ENCODE peak calls at places on chromosome 6, in nine cellular contexts. V, I, Y, M, P, S, X, L and H are unnamed samples.

GRCh38 chr6:3377536-3378397 is 79.1 kb downstream of the SLC22A23 start:
- DNase-seq in V (no peak), I (peak; percentile 63), Y (peak; percentile 81), M (no peak), P (peak; percentile 26), S (no peak), X (no peak), L (no peak), H (no peak)

GRCh38 chr6:2029130-2029794 is 216.1 kb downstream of the GMDS start:
- DNase-seq in V (no peak), I (no peak), Y (peak; percentile 70), M (no peak), P (no peak), S (no peak), X (no peak), L (no peak), H (no peak)

GRCh38 chr6:160883999-160884398 is 107.6 kb upstream of the MAP3K4 start:
- DNase-seq in V (no peak), I (no peak), Y (no peak), M (no peak), P (no peak), S (no peak), X (no peak), L (no peak), H (no peak)

GRCh38 chr6:51515052-51515402 is 572.4 kb downstream of the PKHD1 start:
- DNase-seq in V (no peak), I (no peak), Y (peak; percentile 19), M (no peak), P (no peak), S (no peak), X (no peak), L (no peak), H (no peak)

GRCh38 chr6:74899416-74899815 is 306.4 kb downstream of the COL12A1 start:
- DNase-seq in V (peak; percentile 59), I (peak; percentile 73), Y (peak; percentile 79), M (no peak), P (peak; percentile 52), S (peak; percentile 72), X (no peak), L (no peak), H (no peak)

GRCh38 chr6:12034831-12035230 is 22.7 kb downstream of the HIVEP1 start:
- DNase-seq in V (peak; percentile 49), I (no peak), Y (no peak), M (no peak), P (no peak), S (no peak), X (no peak), L (no peak), H (no peak)

GRCh38 chr6:158330016-158330415 is 17.8 kb downstream of the TULP4 start:
- DNase-seq in V (no peak), I (no peak), Y (no peak), M (no peak), P (no peak), S (no peak), X (no peak), L (no peak), H (no peak)

GRCh38 chr6:52570291-52570700 is 6.6 kb downstream of the TRAM2 start:
- DNase-seq in V (peak; percentile 54), I (peak; percentile 73), Y (peak; percentile 10), M (no peak), P (peak; percentile 77), S (peak; percentile 51), X (no peak), L (no peak), H (no peak)

GRCh38 chr6:41901882-41902519 is 6.8 kb upstream of the USP49 start:
- DNase-seq in V (peak; percentile 39), I (peak; percentile 49), Y (no peak), M (no peak), P (no peak), S (peak; percentile 46), X (peak; percentile 33), L (no peak), H (no peak)

DNA sequence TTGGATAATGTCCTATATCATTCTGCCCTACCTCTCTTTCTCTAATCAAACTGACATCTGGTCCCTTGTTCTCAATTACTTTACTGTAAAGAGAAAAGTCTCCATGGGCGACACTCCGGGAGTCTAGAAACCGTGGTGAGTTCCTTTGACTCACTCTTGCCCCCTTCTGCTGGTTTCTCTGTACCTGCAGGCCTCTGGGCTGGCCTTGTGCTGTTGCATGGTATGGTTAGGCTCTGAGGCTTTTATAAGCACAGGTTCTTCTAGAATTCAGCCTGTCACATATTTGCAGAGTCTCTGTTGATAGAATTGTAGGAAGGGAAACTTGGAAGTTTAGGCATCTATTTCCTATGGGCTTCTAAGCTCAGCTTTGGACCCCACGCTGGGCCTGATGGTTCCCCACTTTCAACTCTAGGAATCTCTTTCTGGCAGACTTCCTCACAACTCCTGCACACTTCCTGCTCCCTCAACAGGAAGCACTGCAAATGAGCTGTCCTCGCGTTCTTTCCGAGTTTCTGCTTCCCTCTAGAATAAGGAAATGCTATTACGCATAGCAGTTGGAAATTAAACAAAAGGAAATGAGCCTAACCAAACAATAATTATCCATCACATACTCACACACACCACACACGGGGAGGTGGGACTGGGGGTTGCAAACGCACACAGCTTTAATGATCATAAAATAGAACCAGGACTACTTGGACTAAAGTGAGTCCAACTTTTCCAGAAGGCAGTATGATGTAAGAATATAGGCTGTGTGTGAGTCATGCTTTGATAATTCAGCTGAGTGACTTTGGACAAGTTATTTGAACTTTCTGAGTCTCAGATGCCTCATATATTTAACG is 683.3 kb downstream of the QKI start:
- DNase-seq in V (peak; percentile 47), I (peak; percentile 73), Y (no peak), M (no peak), P (peak; percentile 85), S (peak; percentile 76), X (no peak), L (no peak), H (no peak)
- TF ChIP-seq CTCF in V (no peak), I (no peak), Y (no peak), M (no peak), P (peak; percentile 13), S (peak; percentile 15), X (no peak), L (no peak), H (no peak)

GRCh38 chr6:35948725-35949124 is 27.8 kb upstream of the SRPK1 start:
- DNase-seq in V (no peak), I (peak; percentile 41), Y (no peak), M (peak; percentile 12), P (no peak), S (peak; percentile 49), X (no peak), L (no peak), H (no peak)
- TF ChIP-seq CTCF in V (peak; percentile 36), I (peak; percentile 49), Y (peak; percentile 31), M (peak; percentile 26), P (peak; percentile 11), S (peak; percentile 53), X (no peak), L (peak; percentile 26), H (peak; percentile 28)

GRCh38 chr6:136034422-136034821 is 182.9 kb downstream of the PDE7B start:
- DNase-seq in V (no peak), I (no peak), Y (no peak), M (no peak), P (no peak), S (no peak), X (no peak), L (no peak), H (no peak)
- TF ChIP-seq CTCF in V (no peak), I (no peak), Y (no peak), M (no peak), P (no peak), S (no peak), X (no peak), L (no peak), H (peak; percentile 17)

GRCh38 chr6:121851056-121851455 is 415.6 kb downstream of the GJA1 start:
- DNase-seq in V (no peak), I (no peak), Y (no peak), M (peak; percentile 26), P (no peak), S (no peak), X (no peak), L (no peak), H (no peak)

GRCh38 chr6:121847806-121848522 is 412.5 kb downstream of the GJA1 start:
- DNase-seq in V (no peak), I (no peak), Y (no peak), M (no peak), P (no peak), S (no peak), X (no peak), L (no peak), H (no peak)

GRCh38 chr6:121848523-121849255 is 413.2 kb downstream of the GJA1 start:
- DNase-seq in V (no peak), I (no peak), Y (no peak), M (no peak), P (peak; percentile 35), S (no peak), X (no peak), L (no peak), H (no peak)

GRCh38 chr6:121844898-121845297 is 409.5 kb downstream of the GJA1 start:
- DNase-seq in V (no peak), I (no peak), Y (no peak), M (no peak), P (no peak), S (no peak), X (no peak), L (no peak), H (no peak)

GRCh38 chr6:121849477-121849876 is 414.0 kb downstream of the GJA1 start:
- DNase-seq in V (peak; percentile 84), I (peak; percentile 79), Y (peak; percentile 48), M (peak; percentile 50), P (peak; percentile 54), S (peak; percentile 87), X (peak; percentile 59), L (no peak), H (peak; percentile 30)
- TF ChIP-seq CTCF in V (peak; percentile 91), I (peak; percentile 95), Y (peak; percentile 89), M (peak; percentile 67), P (peak; percentile 89), S (peak; percentile 89), X (peak; percentile 75), L (peak; percentile 71), H (peak; percentile 77)

GRCh38 chr6:124535299-124535698 is 426.9 kb upstream of the RNF217 start:
- DNase-seq in V (no peak), I (no peak), Y (no peak), M (no peak), P (no peak), S (no peak), X (no peak), L (no peak), H (no peak)
- TF ChIP-seq CTCF in V (no peak), I (no peak), Y (no peak), M (no peak), P (no peak), S (no peak), X (no peak), L (no peak), H (no peak)

GRCh38 chr6:68468244-68468884 is 166.7 kb upstream of the ADGRB3 start:
- DNase-seq in V (peak; percentile 38), I (no peak), Y (no peak), M (no peak), P (no peak), S (peak; percentile 0), X (no peak), L (no peak), H (no peak)
- TF ChIP-seq CTCF in V (peak; percentile 10), I (peak; percentile 3), Y (no peak), M (peak; percentile 42), P (peak; percentile 24), S (no peak), X (peak; percentile 17), L (no peak), H (peak; percentile 37)

GRCh38 chr6:100678027-100678426 is 203.1 kb downstream of the ASCC3 start:
- DNase-seq in V (peak; percentile 39), I (peak; percentile 23), Y (no peak), M (no peak), P (no peak), S (peak; percentile 39), X (no peak), L (no peak), H (no peak)
- TF ChIP-seq CTCF in V (no peak), I (no peak), Y (no peak), M (no peak), P (no peak), S (no peak), X (no peak), L (no peak), H (no peak)